ENCODE peak calls at places on chromosomes 5 and 9, in five cellular contexts. P, U, F, W and C are unnamed samples.

GRCh38 chr5:10460252-10460906 is 18.7 kb downstream of the ROPN1L start:
- DNase-seq in W (no peak), U (no peak), P (no peak), F (no peak), C (peak)

GRCh38 chr5:142814122-142814521 is 43.9 kb downstream of the ARHGAP26 start:
- DNase-seq in F (no peak), U (no peak), P (no peak), W (no peak), C (no peak)

GRCh38 chr9:109499631-109500120 is 1.6 kb upstream of the PTPN3 start:
- DNase-seq in P (no peak), U (peak), F (no peak), W (peak), C (peak)

GRCh38 chr5:82044015-82044414 is 72.2 kb downstream of the ATG10 start:
- DNase-seq in U (no peak), F (no peak), P (no peak), W (no peak), C (no peak)

GRCh38 chr9:97651646-97652045 is 18.0 kb downstream of the NCBP1 start:
- DNase-seq in W (no peak), P (no peak), U (no peak), F (peak), C (no peak)

GRCh38 chr9:16410601-16411285 is 459.7 kb downstream of the BNC2 start:
- DNase-seq in P (no peak), W (no peak), U (no peak), F (no peak), C (no peak)

GRCh38 chr5:67561145-67561932 is 364.7 kb upstream of the CD180 start:
- DNase-seq in F (no peak), W (no peak), U (no peak), P (no peak), C (no peak)

GRCh38 chr5:143714629-143715028 is 97.3 kb upstream of the HMHB1 start:
- DNase-seq in P (no peak), F (no peak), U (no peak), W (no peak), C (no peak)

GRCh38 chr9:104740596-104740995 is 6.9 kb upstream of the NIPSNAP3A start:
- DNase-seq in F (no peak), U (no peak), W (no peak), P (no peak), C (no peak)

GRCh38 chr9:129139233-129139992 is 28.2 kb downstream of the PTPA start:
- DNase-seq in P (peak), W (peak), F (peak), U (peak), C (peak)

GRCh38 chr9:72305102-72305546 is 59.9 kb downstream of the ZFAND5 start:
- DNase-seq in W (peak), P (peak), U (no peak), F (peak), C (peak)

GRCh38 chr5:177508837-177509236 is 789 bp downstream of the DOK3 start:
- DNase-seq in U (no peak), P (no peak), W (peak), F (no peak), C (no peak)

GRCh38 chr5:60365001-60365400 is 335.0 kb downstream of the DEPDC1B start:
- DNase-seq in U (no peak), W (no peak), F (no peak), P (no peak), C (no peak)

GRCh38 chr5:17813214-17813613 is 179.0 kb downstream of the TAF11L14 start:
- DNase-seq in W (no peak), F (no peak), P (no peak), U (no peak), C (no peak)

GRCh38 chr5:76724871-76725270 is 8.9 kb downstream of the F2R start:
- DNase-seq in U (no peak), W (no peak), P (no peak), F (no peak), C (no peak)

GRCh38 chr9:133515240-133515610 is 9.5 kb downstream of the MYMK start:
- DNase-seq in W (peak), P (no peak), U (no peak), F (no peak), C (no peak)

GRCh38 chr9:134390537-134390936 is 64.3 kb downstream of the RXRA start:
- DNase-seq in F (peak), P (no peak), U (no peak), W (no peak), C (no peak)

GRCh38 chr5:88786217-88786560 is 96.8 kb downstream of the MEF2C start:
- DNase-seq in P (no peak), F (no peak), W (no peak), U (no peak), C (no peak)

GRCh38 chr5:11048760-11049159 is 287.7 kb upstream of the DAP start:
- DNase-seq in U (no peak), P (no peak), F (no peak), W (no peak), C (no peak)

GRCh38 chr5:143888912-143889311 is 77.0 kb downstream of the HMHB1 start:
- DNase-seq in U (no peak), W (no peak), P (no peak), F (no peak), C (no peak)

GRCh38 chr9:35643046-35643445 is 7.7 kb downstream of the SIT1 start:
- DNase-seq in W (no peak), F (no peak), U (no peak), P (no peak), C (no peak)

GRCh38 chr5:177447066-177447610 is 524 bp downstream of the PRR7 start:
- DNase-seq in U (peak), P (peak), F (peak), W (peak), C (peak)

GRCh38 chr9:105887679-105888078 is 193.3 kb downstream of the TMEM38B start:
- DNase-seq in U (peak), P (no peak), W (no peak), F (peak), C (no peak)

GRCh38 chr9:126454795-126455194 is 128.2 kb downstream of the MVB12B start:
- DNase-seq in F (no peak), U (no peak), W (no peak), P (no peak), C (no peak)

GRCh38 chr5:140196406-140196805 is 21.4 kb downstream of the CYSTM1 start:
- DNase-seq in W (no peak), U (no peak), F (no peak), P (no peak), C (no peak)

GRCh38 chr9:36833954-36834353 is 200.1 kb downstream of the PAX5 start:
- DNase-seq in F (no peak), W (peak), U (no peak), P (no peak), C (no peak)

GRCh38 chr9:37903581-37903830 is 421 bp downstream of the SLC25A51 start:
- DNase-seq in F (no peak), U (no peak), P (peak), W (no peak), C (no peak)

GRCh38 chr9:17531642-17532254 is 47.1 kb upstream of the SH3GL2 start:
- DNase-seq in W (no peak), U (peak), P (peak), F (peak), C (peak)

GRCh38 chr9:91362212-91362611 is 494 bp upstream of the AUH start:
- DNase-seq in F (no peak), W (no peak), P (no peak), U (no peak), C (no peak)

GRCh38 chr9:113355197-113355596 is 5.9 kb downstream of the BSPRY start:
- DNase-seq in W (no peak), U (no peak), P (no peak), F (no peak), C (no peak)

GRCh38 chr5:148788636-148789035 is 37.8 kb upstream of the ADRB2 start:
- DNase-seq in P (peak), F (no peak), W (no peak), U (no peak), C (no peak)

GRCh38 chr9:123769723-123770122 is 160.2 kb downstream of the DENND1A start:
- DNase-seq in P (no peak), F (no peak), W (no peak), U (no peak), C (no peak)